ENCODE peak calls at places on chromosomes 4 and X, in six cellular contexts. I, W, X, Y, B and O are unnamed samples.

GRCh38 chrX:75547783-75548182 is 24.9 kb upstream of the ZDHHC15 start:
- DNase-seq in I (no peak), W (no peak), X (no peak), Y (no peak), B (no peak), O (no peak)

GRCh38 chrX:123087326-123087725 is 96.8 kb upstream of the GRIA3 start:
- DNase-seq in I (peak), W (no peak), X (no peak), Y (peak), B (no peak), O (no peak)

GRCh38 chrX:40844476-40844875 is 109.1 kb upstream of the MED14 start:
- DNase-seq in I (peak), W (peak), X (peak), Y (no peak), B (no peak), O (no peak)

GRCh38 chr4:15677507-15677988 is 4.1 kb upstream of the FAM200B start:
- DNase-seq in I (peak), W (peak), X (peak), Y (peak), B (no peak), O (no peak)

GRCh38 chr4:12409507-12410190 is 981.0 kb upstream of the HS3ST1 start:
- DNase-seq in I (peak), W (no peak), X (no peak), Y (peak), B (no peak), O (no peak)

GRCh38 chr4:23034726-23035125 is 342.0 kb downstream of the GBA3 start:
- DNase-seq in I (no peak), W (no peak), X (no peak), Y (peak), B (no peak), O (no peak)

GRCh38 chrX:130330146-130330545 is 9.6 kb upstream of the SLC25A14 start:
- DNase-seq in I (no peak), W (no peak), X (no peak), Y (peak), B (no peak), O (no peak)

GRCh38 chr4:187380181-187380581 is 615.4 kb upstream of the ZFP42 start:
- DNase-seq in I (no peak), W (peak), X (peak), Y (peak), B (peak), O (no peak)

GRCh38 chrX:21840199-21840557 is 761 bp downstream of the MBTPS2 start:
- DNase-seq in I (no peak), W (peak), X (no peak), Y (no peak), B (no peak), O (no peak)

GRCh38 chr4:30863031-30863430 is 142.9 kb downstream of the PCDH7 start:
- DNase-seq in I (no peak), W (peak), X (no peak), Y (no peak), B (no peak), O (no peak)

GRCh38 chrX:66728818-66729271 is 90.0 kb upstream of the EDA2R start:
- DNase-seq in I (peak), W (peak), X (peak), Y (peak), B (peak), O (peak)

GRCh38 chr4:140557831-140558435 is 10.8 kb downstream of the UCP1 start:
- DNase-seq in I (no peak), W (peak), X (peak), Y (no peak), B (no peak), O (no peak)

GRCh38 chrX:136880003-136880451 is 498 bp downstream of the RBMX start:
- DNase-seq in I (peak), W (no peak), X (peak), Y (peak), B (no peak), O (no peak)

GRCh38 chr4:110106946-110107325 is 91.5 kb downstream of the ELOVL6 start:
- DNase-seq in I (peak), W (peak), X (peak), Y (peak), B (no peak), O (no peak)

GRCh38 chr4:33996075-33996718 is 2248.1 kb downstream of the ARAP2 start:
- DNase-seq in I (no peak), W (peak), X (peak), Y (peak), B (no peak), O (no peak)

GRCh38 chrX:120309873-120310730 is 1.2 kb downstream of the TMEM255A start:
- DNase-seq in I (no peak), W (no peak), X (peak), Y (peak), B (no peak), O (peak)

GRCh38 chr4:53313510-53313909 is 52.4 kb downstream of the SCFD2 start:
- DNase-seq in I (peak), W (peak), X (peak), Y (peak), B (no peak), O (peak)

GRCh38 chr4:65367306-65367705 is 303.0 kb downstream of the EPHA5 start:
- DNase-seq in I (no peak), W (no peak), X (no peak), Y (no peak), B (no peak), O (no peak)

GRCh38 chr4:108651068-108651794 is 832 bp downstream of the OSTC start:
- DNase-seq in I (peak), W (peak), X (peak), Y (peak), B (no peak), O (peak)

GRCh38 chr4:6582889-6583504 is 8.0 kb downstream of the MAN2B2 start:
- DNase-seq in I (peak), W (peak), X (peak), Y (peak), B (no peak), O (no peak)

GRCh38 chr4:142516686-142517145 is 329.4 kb downstream of the INPP4B start:
- DNase-seq in I (no peak), W (peak), X (no peak), Y (no peak), B (no peak), O (no peak)

GRCh38 chr4:174040287-174040686 is 243.2 kb downstream of the FBXO8 start:
- DNase-seq in I (no peak), W (no peak), X (no peak), Y (no peak), B (no peak), O (no peak)

GRCh38 chr4:87011340-87012034 is 76.7 kb downstream of the AFF1 start:
- DNase-seq in I (peak), W (peak), X (peak), Y (peak), B (no peak), O (no peak)

GRCh38 chr4:35463251-35463952 is 780.9 kb downstream of the ARAP2 start:
- DNase-seq in I (no peak), W (no peak), X (peak), Y (no peak), B (no peak), O (no peak)

GRCh38 chrX:826448-826847 is 195.9 kb downstream of the SHOX start:
- DNase-seq in I (no peak), W (no peak), X (no peak), Y (no peak), B (no peak), O (no peak)

GRCh38 chrX:829145-829544 is 198.6 kb downstream of the SHOX start:
- DNase-seq in I (no peak), W (no peak), X (no peak), Y (no peak), B (no peak), O (no peak)

GRCh38 chrX:821311-822178 is 191.0 kb downstream of the SHOX start:
- DNase-seq in I (no peak), W (no peak), X (no peak), Y (no peak), B (no peak), O (no peak)

GRCh38 chrX:830532-830931 is 199.9 kb downstream of the SHOX start:
- DNase-seq in I (no peak), W (no peak), X (no peak), Y (no peak), B (no peak), O (no peak)

GRCh38 chrX:826026-826425 is 195.4 kb downstream of the SHOX start:
- DNase-seq in I (no peak), W (no peak), X (no peak), Y (peak), B (no peak), O (no peak)
- H3K4me3 ChIP-seq in I (no peak), W (no peak), X (no peak), Y (no peak), B (no peak), O (no peak)

GRCh38 chrX:149312097-149312496 is 193.0 kb downstream of the IDS start:
- DNase-seq in I (no peak), W (no peak), X (no peak), Y (no peak), B (no peak), O (no peak)

GRCh38 chrX:149314031-149314430 is 191.1 kb downstream of the IDS start:
- DNase-seq in I (no peak), W (no peak), X (no peak), Y (no peak), B (no peak), O (no peak)

GRCh38 chrX:149312936-149313432 is 192.1 kb downstream of the IDS start:
- DNase-seq in I (no peak), W (no peak), X (no peak), Y (no peak), B (no peak), O (no peak)
- H4K8ac ChIP-seq in I (no peak), W (no peak), X (no peak), Y (no peak), B (no peak), O (no peak)

GRCh38 chrX:38804481-38805293 is 3.4 kb downstream of the MID1IP1 start:
- DNase-seq in I (peak), W (no peak), X (peak), Y (peak), B (no peak), O (peak)
- H3K18ac ChIP-seq in I (peak), W (peak), X (peak), Y (peak), B (peak), O (peak)

DNA sequence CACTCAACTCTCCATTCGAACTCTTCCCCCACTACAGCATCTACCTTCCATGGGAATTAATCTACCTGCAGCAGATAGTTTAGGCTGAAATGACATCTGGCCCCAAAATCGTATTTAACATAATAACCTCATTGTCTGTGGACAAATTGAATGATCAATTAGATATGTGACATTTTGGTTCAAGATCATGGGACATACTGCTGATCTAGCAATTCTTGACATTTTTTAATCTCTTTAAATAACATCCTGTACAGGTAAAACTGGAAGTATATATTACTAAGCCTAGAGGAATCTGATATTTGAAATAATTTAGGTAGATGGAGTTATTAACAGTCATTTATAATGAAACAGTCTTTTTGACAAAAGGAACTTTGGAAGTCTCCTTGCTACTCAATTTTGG is 702.5 kb downstream of the NLGN4X start:
- DNase-seq in I (no peak), W (no peak), X (no peak), Y (no peak), B (no peak), O (no peak)
- H3K4me3 ChIP-seq in I (no peak), W (no peak), X (no peak), Y (no peak), B (no peak), O (no peak)

DNA sequence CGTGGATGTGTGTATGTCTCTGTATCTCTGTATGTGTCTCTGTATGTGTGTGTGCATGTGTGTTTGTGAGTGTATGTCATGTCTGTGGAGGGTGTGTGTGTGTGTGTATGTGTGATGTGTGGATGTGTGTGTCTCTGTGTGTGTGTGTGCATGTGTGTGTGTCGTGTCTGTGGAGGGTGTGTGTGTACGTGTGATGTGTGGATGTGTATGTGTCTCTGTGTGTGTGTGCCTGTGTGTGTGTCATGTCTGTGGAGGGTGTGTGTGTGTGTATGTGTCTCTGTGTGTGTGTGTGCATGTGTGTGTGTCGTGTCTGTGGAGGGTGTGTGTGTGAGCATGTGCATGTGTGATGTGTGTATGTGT is 51.6 kb upstream of the ADRA2C start:
- DNase-seq in I (no peak), W (no peak), X (no peak), Y (no peak), B (no peak), O (no peak)
- H4K8ac ChIP-seq in I (no peak), W (no peak), X (no peak), Y (no peak), B (no peak), O (no peak)

GRCh38 chr4:82371398-82371972 is 2.3 kb downstream of the HNRNPD start:
- DNase-seq in I (peak), W (peak), X (no peak), Y (peak), B (no peak), O (no peak)

GRCh38 chr4:82372874-82373815 is 646 bp downstream of the HNRNPD start:
- DNase-seq in I (peak), W (peak), X (peak), Y (peak), B (peak), O (peak)

GRCh38 chr4:82372502-82372873 is 1.3 kb downstream of the HNRNPD start:
- DNase-seq in I (peak), W (peak), X (peak), Y (peak), B (no peak), O (no peak)

GRCh38 chr4:82376109-82376508 is 2.3 kb upstream of the HNRNPD start:
- DNase-seq in I (no peak), W (no peak), X (no peak), Y (no peak), B (no peak), O (no peak)

GRCh38 chr4:82373816-82374740 is at the start of gene HNRNPD:
- DNase-seq in I (peak), W (peak), X (peak), Y (peak), B (peak), O (peak)
- H3K18ac ChIP-seq in I (peak), W (peak), X (peak), Y (peak), B (peak), O (peak)

DNA sequence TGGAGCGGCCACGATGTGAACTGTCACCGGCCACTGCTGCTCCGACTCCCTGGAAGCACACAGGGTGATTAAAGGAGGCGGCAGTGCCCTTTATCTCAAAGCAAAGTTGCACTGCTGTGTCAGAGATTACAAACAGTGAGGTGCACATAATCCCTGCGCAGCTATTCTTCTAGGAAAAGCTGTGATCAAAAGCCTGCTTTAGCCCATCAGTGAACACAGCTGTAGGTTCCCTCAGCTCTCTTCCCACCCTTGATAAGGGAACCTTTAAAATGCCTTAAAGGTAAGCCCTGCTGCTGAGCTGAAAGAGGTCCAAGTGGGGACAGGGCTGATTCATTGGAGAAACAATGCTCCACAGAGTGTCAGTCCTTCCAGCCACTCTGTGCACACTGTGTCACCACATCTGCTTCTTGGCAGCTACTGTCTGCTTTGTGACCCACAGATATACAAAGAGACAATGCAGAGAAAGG is 127.6 kb downstream of the EIF4E start:
- DNase-seq in I (no peak), W (no peak), X (peak), Y (no peak), B (no peak), O (peak)
- H3K4me3 ChIP-seq in I (no peak), W (no peak), X (no peak), Y (no peak), B (no peak), O (no peak)

GRCh38 chr4:38753021-38753806 is 29.6 kb downstream of the TLR10 start:
- DNase-seq in I (peak), W (peak), X (peak), Y (peak), B (peak), O (peak)
- H4K8ac ChIP-seq in I (peak), W (peak), X (no peak), Y (peak), B (no peak), O (peak)

GRCh38 chrX:34656467-34656841 is 631 bp downstream of the TMEM47 start:
- DNase-seq in I (peak), W (no peak), X (peak), Y (no peak), B (no peak), O (no peak)
- H3K18ac ChIP-seq in I (no peak), W (peak), X (no peak), Y (peak), B (no peak), O (peak)

GRCh38 chrX:30572004-30572403 is 5.6 kb downstream of the TASL start:
- DNase-seq in I (no peak), W (no peak), X (no peak), Y (no peak), B (no peak), O (no peak)

GRCh38 chrX:30570505-30570904 is 7.1 kb downstream of the TASL start:
- DNase-seq in I (peak), W (peak), X (no peak), Y (peak), B (no peak), O (no peak)

GRCh38 chrX:30572678-30573077 is 4.9 kb downstream of the TASL start:
- DNase-seq in I (no peak), W (no peak), X (no peak), Y (no peak), B (no peak), O (no peak)

GRCh38 chrX:30576881-30577280 is 685 bp downstream of the TASL start:
- DNase-seq in I (no peak), W (no peak), X (no peak), Y (no peak), B (no peak), O (no peak)

GRCh38 chrX:30573125-30573524 is 4.4 kb downstream of the TASL start:
- DNase-seq in I (no peak), W (no peak), X (no peak), Y (no peak), B (no peak), O (no peak)
- H3K4me3 ChIP-seq in I (no peak), W (no peak), X (no peak), Y (no peak), B (no peak), O (no peak)